ENCODE peak calls at places on chromosomes 12 and 14, in four cellular contexts. D, E, M and F are unnamed samples.

GRCh38 chr12:91424506-91424905 is 241.9 kb upstream of the DCN start:
- DNase-seq in E (no peak), D (no peak), M (no peak), F (no peak)

GRCh38 chr12:56995201-56995929 is 11.0 kb downstream of the ZBTB39 start:
- DNase-seq in E (no peak), M (no peak), D (no peak), F (no peak)

GRCh38 chr14:102776761-102777710 is at the start of gene TRAF3:
- DNase-seq in D (peak; percentile 58), E (peak; percentile 70), M (peak; percentile 75), F (peak; percentile 89)

GRCh38 chr14:65486856-65487255 is 74.3 kb downstream of the FUT8 start:
- DNase-seq in M (no peak), D (peak; percentile 25), E (no peak), F (no peak)

GRCh38 chr14:75969891-75970290 is 11.9 kb downstream of the TGFB3 start:
- DNase-seq in E (no peak), M (no peak), D (no peak), F (no peak)

GRCh38 chr12:8088574-8088973 is 6.5 kb downstream of the NECAP1 start:
- DNase-seq in D (no peak), E (no peak), M (no peak), F (no peak)

GRCh38 chr14:24130717-24131548 is 474 bp downstream of the FITM1 start:
- DNase-seq in M (peak; percentile 73), E (no peak), D (no peak), F (no peak)

GRCh38 chr14:50037837-50038236 is 78.5 kb downstream of the VCPKMT start:
- DNase-seq in D (no peak), M (no peak), E (no peak), F (no peak)

GRCh38 chr14:99649219-99649618 is 4.3 kb downstream of the HHIPL1 start:
- DNase-seq in E (no peak), D (peak; percentile 69), M (no peak), F (no peak)

GRCh38 chr14:87888136-87888999 is 104.6 kb downstream of the GALC start:
- DNase-seq in D (no peak), M (peak; percentile 42), E (no peak), F (no peak)

GRCh38 chr14:23494223-23494622 is 24.7 kb downstream of the NGDN start:
- DNase-seq in E (no peak), D (peak; percentile 22), M (no peak), F (no peak)

GRCh38 chr12:1666685-1667162 is 24.1 kb upstream of the ADIPOR2 start:
- DNase-seq in E (no peak), D (no peak), M (no peak), F (no peak)